ENCODE peak calls at places on chromosomes 3 and 15, in four cellular contexts. One of them, this sample, is unnamed.

GRCh38 chr3:50617911-50618481 is 1.0 kb downstream of the MAPKAPK3 start:
- DNase-seq in GM12878: no peak
- DNase-seq in H1: no peak
- DNase-seq in K562: no peak
- DNase-seq in this sample: no peak

GRCh38 chr3:186523022-186523421 is 21.2 kb downstream of the CRYGS start:
- DNase-seq in GM12878: no peak
- DNase-seq in H1: peak; percentile 27
- DNase-seq in K562: peak; percentile 52
- DNase-seq in this sample: no peak

GRCh38 chr3:196122688-196123046 is 40.8 kb upstream of the TFRC start:
- DNase-seq in GM12878: no peak
- DNase-seq in H1: no peak
- DNase-seq in K562: no peak
- DNase-seq in this sample: no peak

GRCh38 chr3:24457719-24458118 is 36.9 kb downstream of the THRB start:
- DNase-seq in GM12878: no peak
- DNase-seq in H1: no peak
- DNase-seq in K562: no peak
- DNase-seq in this sample: no peak

GRCh38 chr15:73388256-73388781 is 19.6 kb upstream of the HCN4 start:
- DNase-seq in GM12878: no peak
- DNase-seq in H1: no peak
- DNase-seq in K562: no peak
- DNase-seq in this sample: no peak

GRCh38 chr3:177589921-177590336 is 392.6 kb upstream of the TBL1XR1 start:
- DNase-seq in GM12878: no peak
- DNase-seq in H1: no peak
- DNase-seq in K562: no peak
- DNase-seq in this sample: no peak

GRCh38 chr15:100350434-100351226 is 8.9 kb upstream of the ADAMTS17 start:
- DNase-seq in GM12878: no peak
- DNase-seq in H1: no peak
- DNase-seq in K562: no peak
- DNase-seq in this sample: no peak

GRCh38 chr3:11915621-11916417 is 69.1 kb upstream of the TAMM41 start:
- DNase-seq in GM12878: no peak
- DNase-seq in H1: no peak
- DNase-seq in K562: no peak
- DNase-seq in this sample: no peak

GRCh38 chr15:57596978-57597377 is 5.3 kb downstream of the MYZAP start:
- DNase-seq in GM12878: no peak
- DNase-seq in H1: no peak
- DNase-seq in K562: no peak
- DNase-seq in this sample: no peak
- TF ChIP-seq POLR2AphosphoS5 in GM12878: no peak
- TF ChIP-seq POLR2AphosphoS5 in H1: no peak
- TF ChIP-seq POLR2AphosphoS5 in K562: no peak
- TF ChIP-seq POLR2AphosphoS5 in this sample: no peak

GRCh38 chr15:83012038-83012490 is 625 bp upstream of the C15orf40 start:
- DNase-seq in GM12878: no peak
- DNase-seq in H1: no peak
- DNase-seq in K562: peak; percentile 48
- DNase-seq in this sample: no peak

GRCh38 chr15:83010709-83011270 is 649 bp downstream of the C15orf40 start:
- DNase-seq in GM12878: peak; percentile 53
- DNase-seq in H1: peak; percentile 78
- DNase-seq in K562: peak; percentile 64
- DNase-seq in this sample: peak; percentile 65

GRCh38 chr15:83015361-83015760 is 3.9 kb upstream of the C15orf40 start:
- DNase-seq in GM12878: no peak
- DNase-seq in H1: no peak
- DNase-seq in K562: no peak
- DNase-seq in this sample: no peak

GRCh38 chr15:83014205-83014653 is 2.8 kb upstream of the C15orf40 start:
- DNase-seq in GM12878: no peak
- DNase-seq in H1: no peak
- DNase-seq in K562: no peak
- DNase-seq in this sample: no peak

GRCh38 chr15:83011271-83012037 is at the start of gene C15orf40:
- DNase-seq in GM12878: peak; percentile 71
- DNase-seq in H1: peak; percentile 85
- DNase-seq in K562: peak; percentile 95
- DNase-seq in this sample: peak; percentile 85
- TF ChIP-seq TAF1 in GM12878: peak; percentile 73
- TF ChIP-seq TAF1 in H1: peak; percentile 84
- TF ChIP-seq TAF1 in K562: peak; percentile 90
- TF ChIP-seq TAF1 in this sample: peak; percentile 69

GRCh38 chr3:42778644-42779043 is 5.6 kb upstream of the CCDC13 start:
- DNase-seq in GM12878: no peak
- DNase-seq in H1: no peak
- DNase-seq in K562: no peak
- DNase-seq in this sample: no peak

GRCh38 chr3:42769477-42770131 is 3.4 kb downstream of the CCDC13 start:
- DNase-seq in GM12878: no peak
- DNase-seq in H1: no peak
- DNase-seq in K562: no peak
- DNase-seq in this sample: no peak

GRCh38 chr3:42771271-42771670 is 1.8 kb downstream of the CCDC13 start:
- DNase-seq in GM12878: no peak
- DNase-seq in H1: no peak
- DNase-seq in K562: no peak
- DNase-seq in this sample: no peak

GRCh38 chr3:42773409-42773751 is 327 bp upstream of the CCDC13 start:
- DNase-seq in GM12878: no peak
- DNase-seq in H1: no peak
- DNase-seq in K562: no peak
- DNase-seq in this sample: no peak

DNA sequence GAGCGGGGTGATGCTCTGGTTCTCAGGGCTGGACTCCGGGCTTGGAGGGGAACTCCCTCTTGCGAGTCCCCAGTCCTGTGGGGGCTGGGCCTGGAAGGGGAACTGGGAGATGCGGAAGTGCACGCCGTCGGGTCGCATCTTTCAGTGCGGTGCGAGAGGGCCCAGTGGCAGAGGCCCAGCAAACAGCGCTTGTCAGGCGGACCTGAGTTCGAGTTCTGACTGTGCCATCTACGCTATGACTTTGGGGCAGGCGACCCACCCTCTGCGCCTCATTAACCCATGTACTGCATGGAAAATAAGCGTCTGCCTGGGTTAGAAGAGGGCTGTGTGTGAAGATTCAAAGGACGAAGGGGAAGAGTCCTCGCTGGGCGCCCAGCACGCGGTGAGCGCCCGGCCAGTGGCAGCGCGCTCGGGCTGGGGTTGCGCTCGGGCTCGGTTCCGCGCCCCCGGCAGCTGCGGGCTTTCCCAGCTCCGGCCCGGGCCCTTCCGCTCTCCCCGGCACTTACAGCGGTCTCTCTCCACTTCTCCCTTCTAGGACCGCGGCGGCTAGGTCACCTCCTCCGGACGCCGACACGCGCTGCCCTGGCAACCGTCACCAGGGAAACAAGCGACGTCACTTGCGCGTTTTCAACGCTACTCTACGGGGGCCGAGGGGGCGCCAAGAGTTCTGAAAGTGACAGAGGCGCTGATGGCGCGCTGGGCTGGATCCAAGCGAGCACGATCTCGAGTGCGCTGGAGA is at the start of gene CCDC13:
- DNase-seq in GM12878: peak; percentile 73
- DNase-seq in H1: peak; percentile 98
- DNase-seq in K562: peak; percentile 62
- DNase-seq in this sample: peak; percentile 88
- TF ChIP-seq POLR2A in GM12878: peak; percentile 83
- TF ChIP-seq POLR2A in H1: no peak
- TF ChIP-seq POLR2A in K562: no peak
- TF ChIP-seq POLR2A in this sample: peak; percentile 67

DNA sequence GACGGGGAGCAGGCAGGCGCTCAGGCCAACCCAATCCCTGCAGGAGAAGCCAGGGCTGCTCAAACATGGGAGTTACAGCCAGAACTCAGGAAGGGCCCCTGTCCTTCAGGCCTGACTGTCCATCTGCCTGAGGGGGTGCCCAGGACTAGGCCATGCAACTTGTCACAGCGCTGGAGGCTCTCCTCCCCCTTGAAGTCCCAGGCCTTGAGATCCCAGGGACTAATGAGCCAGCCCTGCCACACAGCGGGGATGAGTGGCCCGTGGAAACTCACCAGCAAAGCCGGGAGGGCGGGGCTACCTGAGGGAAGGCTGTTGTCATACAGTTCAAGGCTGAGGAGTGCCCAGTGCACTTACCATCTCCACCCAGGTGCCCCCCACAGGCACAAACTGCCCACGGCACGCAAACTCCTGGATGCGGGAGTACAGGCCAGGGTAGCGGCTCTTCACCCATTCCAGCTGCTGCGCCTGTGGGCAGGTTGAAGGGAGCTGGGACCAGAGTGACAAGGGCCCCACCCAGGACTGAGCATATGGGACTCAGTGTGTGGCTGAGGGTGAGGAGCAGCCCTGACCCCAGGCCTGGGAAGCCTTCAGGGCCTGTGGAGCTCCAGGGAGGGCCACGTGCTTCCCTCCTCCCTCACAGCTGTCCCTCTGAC is 6.3 kb downstream of the MAN2C1 start:
- DNase-seq in GM12878: no peak
- DNase-seq in H1: no peak
- DNase-seq in K562: no peak
- DNase-seq in this sample: no peak
- TF ChIP-seq POLR2AphosphoS5 in GM12878: no peak
- TF ChIP-seq POLR2AphosphoS5 in H1: no peak
- TF ChIP-seq POLR2AphosphoS5 in K562: no peak
- TF ChIP-seq POLR2AphosphoS5 in this sample: no peak

DNA sequence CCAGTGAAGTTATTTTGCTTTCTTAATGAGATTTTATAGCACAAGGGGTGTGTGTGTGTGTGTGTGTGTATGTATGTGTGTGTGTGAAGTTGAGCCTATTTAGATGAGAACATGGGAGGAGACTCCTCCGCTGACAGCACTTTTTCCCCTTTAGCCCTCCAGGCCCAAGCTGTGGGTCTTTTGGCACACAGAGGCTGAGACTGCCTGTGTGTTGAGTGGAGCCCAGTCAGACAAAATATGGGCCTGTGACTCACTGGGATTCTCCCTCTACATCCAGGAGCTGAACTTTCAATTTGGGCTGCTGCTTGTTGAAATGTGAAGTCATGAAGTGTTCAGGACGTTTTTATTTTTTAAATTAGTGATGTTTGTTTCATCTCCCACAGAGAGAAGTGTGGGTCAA is 108.0 kb downstream of the MFSD1 start:
- DNase-seq in GM12878: no peak
- DNase-seq in H1: no peak
- DNase-seq in K562: no peak
- DNase-seq in this sample: no peak
- TF ChIP-seq TAF1 in GM12878: no peak
- TF ChIP-seq TAF1 in H1: no peak
- TF ChIP-seq TAF1 in K562: no peak
- TF ChIP-seq TAF1 in this sample: no peak

GRCh38 chr3:114624047-114624445 is 330.2 kb downstream of the TIGIT start:
- DNase-seq in GM12878: no peak
- DNase-seq in H1: no peak
- DNase-seq in K562: no peak
- DNase-seq in this sample: no peak

GRCh38 chr3:114623420-114624046 is 329.7 kb downstream of the TIGIT start:
- DNase-seq in GM12878: no peak
- DNase-seq in H1: no peak
- DNase-seq in K562: no peak
- DNase-seq in this sample: no peak

GRCh38 chr3:114622001-114622400 is 328.2 kb downstream of the TIGIT start:
- DNase-seq in GM12878: no peak
- DNase-seq in H1: no peak
- DNase-seq in K562: no peak
- DNase-seq in this sample: no peak

GRCh38 chr3:114626751-114627150 is 332.9 kb downstream of the TIGIT start:
- DNase-seq in GM12878: no peak
- DNase-seq in H1: no peak
- DNase-seq in K562: no peak
- DNase-seq in this sample: no peak

GRCh38 chr3:114624676-114625181 is 330.9 kb downstream of the TIGIT start:
- DNase-seq in GM12878: no peak
- DNase-seq in H1: no peak
- DNase-seq in K562: no peak
- DNase-seq in this sample: no peak
- TF ChIP-seq POLR2A in GM12878: no peak
- TF ChIP-seq POLR2A in H1: no peak
- TF ChIP-seq POLR2A in K562: no peak
- TF ChIP-seq POLR2A in this sample: no peak

GRCh38 chr3:15099364-15100098 is 583 bp upstream of the RBSN start:
- DNase-seq in GM12878: no peak
- DNase-seq in H1: no peak
- DNase-seq in K562: no peak
- DNase-seq in this sample: no peak
- TF ChIP-seq POLR2AphosphoS5 in GM12878: no peak
- TF ChIP-seq POLR2AphosphoS5 in H1: no peak
- TF ChIP-seq POLR2AphosphoS5 in K562: no peak
- TF ChIP-seq POLR2AphosphoS5 in this sample: no peak

DNA sequence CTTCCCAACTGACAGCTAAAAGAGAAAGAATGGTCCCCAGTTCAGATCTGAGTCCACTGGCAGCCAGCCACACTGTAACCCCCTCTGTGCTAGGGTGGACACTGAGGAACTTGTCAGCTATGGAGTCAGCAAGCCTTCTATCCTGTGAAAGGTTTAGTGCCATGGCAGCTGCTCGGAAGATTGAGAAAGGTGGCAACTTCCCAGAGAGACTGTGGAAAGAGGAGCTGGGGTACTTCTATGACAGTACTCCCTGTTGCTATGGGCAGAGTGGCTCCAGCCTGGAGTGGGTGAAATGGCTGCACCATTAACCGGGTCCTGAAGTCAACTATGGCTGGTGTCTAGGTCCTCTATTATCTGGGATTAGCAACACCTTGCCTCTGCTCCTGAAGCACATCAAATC is 447.2 kb downstream of the EPHB1 start:
- DNase-seq in GM12878: no peak
- DNase-seq in H1: no peak
- DNase-seq in K562: no peak
- DNase-seq in this sample: no peak
- TF ChIP-seq TAF1 in GM12878: no peak
- TF ChIP-seq TAF1 in H1: no peak
- TF ChIP-seq TAF1 in K562: no peak
- TF ChIP-seq TAF1 in this sample: no peak

GRCh38 chr15:88911766-88912118 is 1.4 kb downstream of the MFGE8 start:
- DNase-seq in GM12878: no peak
- DNase-seq in H1: no peak
- DNase-seq in K562: peak; percentile 65
- DNase-seq in this sample: no peak
- TF ChIP-seq POLR2A in GM12878: no peak
- TF ChIP-seq POLR2A in H1: no peak
- TF ChIP-seq POLR2A in K562: no peak
- TF ChIP-seq POLR2A in this sample: no peak